ENCODE peak calls at places on chromosomes 1 and 21, in five cellular contexts. B is uterus, X is ovary, Y is stomach, F is esophagus muscularis mucosa. O is an unnamed sample.
A peak's percentile ranks its signal among the peaks of the same experiment; 100 is the strongest.

GRCh38 chr1:161013591-161014513 is 7.1 kb downstream of the F11R start:
- DNase-seq in B (peak; percentile 34), X (peak; percentile 86), Y (peak; percentile 89), F (no peak), O (peak; percentile 56)

GRCh38 chr21:21029159-21029558 is 30.9 kb downstream of the NCAM2 start:
- DNase-seq in B (no peak), X (no peak), Y (no peak), F (no peak), O (no peak)

GRCh38 chr1:9440763-9441194 is 98.5 kb upstream of the SLC25A33 start:
- DNase-seq in B (no peak), X (no peak), Y (no peak), F (no peak), O (peak; percentile 46)

GRCh38 chr1:89794406-89794805 is 26.4 kb upstream of the LRRC8D start:
- DNase-seq in B (no peak), X (no peak), Y (no peak), F (no peak), O (no peak)

GRCh38 chr21:16597768-16598167 is 868.0 kb downstream of the USP25 start:
- DNase-seq in B (no peak), X (no peak), Y (no peak), F (no peak), O (no peak)

GRCh38 chr1:33045814-33046213 is 9.1 kb upstream of the AK2 start:
- DNase-seq in B (no peak), X (no peak), Y (no peak), F (no peak), O (no peak)

GRCh38 chr1:172914517-172915144 is 136.1 kb downstream of the TNFSF18 start:
- DNase-seq in B (no peak), X (no peak), Y (no peak), F (no peak), O (no peak)

GRCh38 chr1:177571485-177572076 is 398.3 kb downstream of the SEC16B start:
- DNase-seq in B (no peak), X (no peak), Y (peak; percentile 41), F (no peak), O (no peak)

GRCh38 chr21:34912022-34912933 is 136.8 kb downstream of the RUNX1 start:
- DNase-seq in B (no peak), X (no peak), Y (no peak), F (no peak), O (no peak)

GRCh38 chr1:219660666-219661463 is 48.0 kb upstream of the ZC3H11B start:
- DNase-seq in B (peak; percentile 83), X (peak; percentile 85), Y (peak; percentile 74), F (peak; percentile 96), O (peak; percentile 64)

GRCh38 chr21:46114963-46115362 is 17.1 kb downstream of the COL6A2 start:
- DNase-seq in B (no peak), X (peak; percentile 28), Y (no peak), F (no peak), O (no peak)

GRCh38 chr1:35577071-35577998 is 4.2 kb downstream of the TFAP2E start:
- DNase-seq in B (no peak), X (no peak), Y (peak; percentile 53), F (no peak), O (no peak)

GRCh38 chr1:156963621-156964020 is 43.2 kb downstream of the LRRC71 start:
- DNase-seq in B (no peak), X (no peak), Y (no peak), F (no peak), O (no peak)

DNA sequence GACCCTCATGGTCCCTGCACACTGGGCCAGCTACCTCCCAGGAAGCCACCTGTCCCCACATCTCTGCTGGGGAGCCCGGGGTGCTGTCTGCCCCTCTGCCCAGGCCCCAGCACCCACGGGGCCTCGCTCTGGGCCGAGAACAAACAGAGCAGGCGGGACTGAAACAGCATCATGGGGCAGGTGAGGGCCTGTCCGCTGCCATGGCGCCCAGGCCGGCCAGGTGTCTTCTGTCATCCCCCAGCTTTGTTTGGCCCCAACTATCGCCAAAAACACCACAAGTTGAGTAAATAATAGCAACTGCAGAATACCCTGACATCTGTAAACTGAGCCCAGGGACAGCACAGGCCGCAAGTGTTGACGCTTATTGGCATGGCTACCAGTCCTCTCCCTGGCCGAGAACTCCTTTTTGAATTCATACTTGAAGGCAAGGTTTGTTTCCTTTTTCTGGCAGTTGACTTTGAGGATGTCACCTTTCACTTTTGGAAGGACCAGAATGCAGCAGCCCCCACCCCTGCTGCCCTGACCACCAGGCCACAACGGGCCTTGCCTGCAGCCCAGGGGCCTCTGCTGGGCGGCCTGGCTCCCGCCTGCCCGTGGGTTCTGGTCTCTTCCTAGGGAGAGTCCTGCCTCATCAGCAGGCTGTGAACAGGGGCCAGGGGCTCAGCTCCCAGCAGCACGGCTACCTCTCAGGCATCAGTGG is 152.7 kb downstream of the CASZ1 start:
- DNase-seq in B (no peak), X (no peak), Y (no peak), F (no peak), O (no peak)
- TF ChIP-seq POLR2A in B (no peak), X (no peak), Y (no peak), F (no peak), O (no peak)

GRCh38 chr21:45052960-45053359 is 21.4 kb upstream of the ADARB1 start:
- DNase-seq in B (no peak), X (no peak), Y (no peak), F (no peak), O (peak; percentile 31)

GRCh38 chr21:45054927-45055612 is 19.3 kb upstream of the ADARB1 start:
- DNase-seq in B (no peak), X (no peak), Y (no peak), F (no peak), O (peak; percentile 18)

GRCh38 chr21:45054162-45054926 is 20.0 kb upstream of the ADARB1 start:
- DNase-seq in B (no peak), X (no peak), Y (no peak), F (no peak), O (no peak)

GRCh38 chr21:45051580-45052434 is 22.6 kb upstream of the ADARB1 start:
- DNase-seq in B (no peak), X (no peak), Y (no peak), F (no peak), O (peak; percentile 87)

GRCh38 chr21:45053561-45053960 is 20.8 kb upstream of the ADARB1 start:
- DNase-seq in B (no peak), X (no peak), Y (no peak), F (no peak), O (peak; percentile 62)
- H3K4me1 ChIP-seq in B (no peaks in the 10 kb centered on the region), X (no peaks in the 10 kb centered on the region), Y (peaks cover 10% of the 10 kb centered on the region), F (peaks cover 4% of the 10 kb centered on the region), O (peaks cover 47% of the 10 kb centered on the region)

GRCh38 chr1:110785055-110785454 is 87.9 kb upstream of the CD53 start:
- DNase-seq in B (no peak), X (no peak), Y (no peak), F (no peak), O (no peak)

GRCh38 chr1:110783292-110783918 is 89.5 kb upstream of the CD53 start:
- DNase-seq in B (no peak), X (peak; percentile 21), Y (peak; percentile 46), F (no peak), O (no peak)

GRCh38 chr1:110786802-110787327 is 86.1 kb upstream of the CD53 start:
- DNase-seq in B (no peak), X (no peak), Y (no peak), F (no peak), O (no peak)

GRCh38 chr1:110787328-110788071 is 85.4 kb upstream of the CD53 start:
- DNase-seq in B (no peak), X (no peak), Y (no peak), F (no peak), O (no peak)

GRCh38 chr1:110785612-110786011 is 87.3 kb upstream of the CD53 start:
- DNase-seq in B (no peak), X (no peak), Y (no peak), F (no peak), O (no peak)
- TF ChIP-seq POLR2A in B (no peak), X (no peak), Y (no peak), F (no peak), O (no peak)

GRCh38 chr1:230127105-230128054 is 60.3 kb downstream of the GALNT2 start:
- DNase-seq in B (no peak), X (no peak), Y (no peak), F (no peak), O (no peak)

GRCh38 chr1:230130172-230130944 is 63.3 kb downstream of the GALNT2 start:
- DNase-seq in B (no peak), X (no peak), Y (no peak), F (no peak), O (no peak)

GRCh38 chr1:230126529-230127104 is 59.6 kb downstream of the GALNT2 start:
- DNase-seq in B (no peak), X (no peak), Y (no peak), F (no peak), O (no peak)

GRCh38 chr1:230129341-230129740 is 62.3 kb downstream of the GALNT2 start:
- DNase-seq in B (no peak), X (no peak), Y (no peak), F (no peak), O (no peak)

DNA sequence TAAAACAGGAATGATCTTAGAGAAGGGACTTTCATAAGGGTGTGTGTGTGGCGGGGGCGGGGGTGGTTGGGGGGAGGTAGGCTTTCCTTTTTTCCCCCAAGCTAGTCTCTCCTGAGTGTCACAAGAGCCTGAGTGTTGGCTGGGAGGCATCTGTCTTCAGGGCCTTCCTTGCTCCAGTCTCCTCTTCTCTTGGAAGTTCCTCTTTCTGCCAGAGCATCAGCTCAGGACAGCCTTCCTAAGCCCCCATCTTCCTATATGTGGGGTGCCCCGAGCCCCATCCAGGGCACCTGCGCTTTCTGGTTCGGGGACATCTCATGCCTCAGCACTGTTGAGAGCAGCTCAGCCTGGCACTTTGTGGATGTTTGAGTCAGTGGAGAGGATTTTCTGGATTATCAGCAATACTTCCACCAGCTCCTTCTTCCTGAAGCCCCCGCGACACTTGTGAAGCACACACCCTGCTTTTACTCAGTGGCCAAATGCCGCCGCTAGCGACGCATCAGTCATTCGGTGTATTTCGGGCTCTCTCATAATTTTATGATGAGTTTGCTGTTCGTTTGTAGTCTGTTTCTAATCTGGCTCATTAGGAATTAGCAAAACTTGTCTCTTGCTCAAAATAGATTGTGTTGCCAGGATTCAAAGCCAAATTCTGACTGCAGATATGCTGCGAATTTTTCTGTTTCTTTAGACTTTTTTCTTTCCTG is 61.7 kb downstream of the GALNT2 start:
- DNase-seq in B (no peak), X (no peak), Y (no peak), F (no peak), O (no peak)
- H3K4me1 ChIP-seq in B (no peaks in the 10 kb centered on the region), X (peaks cover 24% of the 10 kb centered on the region), Y (peaks cover 91% of the 10 kb centered on the region), F (peaks cover 19% of the 10 kb centered on the region), O (peaks cover 43% of the 10 kb centered on the region)

GRCh38 chr1:99969729-99970591 is at the start of gene SLC35A3:
- DNase-seq in B (peak; percentile 71), X (peak; percentile 65), Y (peak; percentile 90), F (no peak), O (peak; percentile 51)
- TF ChIP-seq POLR2A in B (no peak), X (no peak), Y (no peak), F (no peak), O (peak; percentile 10)